ENCODE peak calls at places on chromosomes 5 and 9, in ten cellular contexts. Z is transverse colon, H is stomach, G is prostate gland, F is sigmoid colon, D is endothelial cell of umbilical vein, X is esophagus muscularis mucosa, L is Panc1, M is SK-N-SH, A is H1. T is an unnamed sample.

GRCh38 chr5:143164557-143164956 is 238.9 kb downstream of the NR3C1 start:
- DNase-seq in A (no peak), Z (no peak), H (no peak), D (no peak), G (no peak), M (no peak), L (no peak), F (no peak), X (no peak), T (no peak)

GRCh38 chr5:11050596-11051304 is 289.7 kb upstream of the DAP start:
- DNase-seq in M (no peak), H (no peak), L (no peak), F (no peak), D (no peak), X (peak; percentile 77), A (no peak), G (no peak), Z (no peak), T (no peak)

GRCh38 chr5:89095341-89095740 is 212.4 kb upstream of the MEF2C start:
- DNase-seq in A (no peak), D (no peak), L (no peak), G (no peak), F (no peak), X (no peak), H (no peak), Z (no peak), M (no peak), T (no peak)

GRCh38 chr5:163489055-163489744 is 16.2 kb upstream of the MAT2B start:
- DNase-seq in Z (no peak), G (no peak), H (no peak), D (no peak), A (peak; percentile 63), M (no peak), L (no peak), X (no peak), F (no peak), T (no peak)

GRCh38 chr5:100595152-100595811 is 60.1 kb downstream of the FAM174A start:
- DNase-seq in Z (peak; percentile 12), A (no peak), X (no peak), H (peak; percentile 32), F (no peak), L (peak; percentile 72), M (peak; percentile 1), D (peak; percentile 96), G (no peak), T (no peak)

GRCh38 chr5:142697846-142698245 is 12.0 kb upstream of the FGF1 start:
- DNase-seq in D (no peak), Z (no peak), A (no peak), L (no peak), G (no peak), H (no peak), F (peak; percentile 81), X (no peak), M (no peak), T (no peak)

GRCh38 chr5:76402251-76402879 is 720 bp upstream of the IQGAP2 start:
- DNase-seq in F (no peak), A (no peak), M (peak; percentile 64), G (peak; percentile 28), H (peak; percentile 64), X (no peak), D (peak; percentile 13), L (no peak), Z (peak; percentile 69), T (peak; percentile 88)

GRCh38 chr5:181245427-181246275 is 1.9 kb upstream of the RACK1 start:
- DNase-seq in D (no peak), G (no peak), X (no peak), Z (peak; percentile 31), H (no peak), L (no peak), A (peak; percentile 71), M (peak; percentile 33), F (no peak), T (peak; percentile 81)

GRCh38 chr5:78930742-78931141 is 54.4 kb downstream of the ARSB start:
- DNase-seq in G (no peak), A (no peak), F (no peak), M (no peak), Z (no peak), L (no peak), D (no peak), X (no peak), H (no peak), T (no peak)

GRCh38 chr5:173331287-173331686 is 3.1 kb upstream of the STC2 start:
- DNase-seq in M (no peak), H (no peak), G (no peak), X (no peak), L (no peak), Z (no peak), D (no peak), F (no peak), A (no peak), T (no peak)

GRCh38 chr5:14447958-14448881 is 133.4 kb upstream of the OTULINL start:
- DNase-seq in H (no peak), M (peak; percentile 65), G (no peak), A (no peak), X (no peak), F (no peak), Z (no peak), L (no peak), D (peak; percentile 48), T (no peak)

GRCh38 chr9:124562328-124562727 is 55.1 kb upstream of the NR5A1 start:
- DNase-seq in F (no peak), G (no peak), D (no peak), X (no peak), A (no peak), H (peak; percentile 35), Z (no peak), M (no peak), L (no peak), T (no peak)

GRCh38 chr5:132459983-132460834 is 30.4 kb downstream of the IRF1 start:
- DNase-seq in G (no peak), H (peak; percentile 64), M (no peak), D (no peak), X (no peak), A (no peak), L (no peak), Z (peak; percentile 23), F (peak; percentile 60), T (peak; percentile 87)

GRCh38 chr5:96410013-96410412 is 23.0 kb downstream of the PCSK1 start:
- DNase-seq in H (no peak), X (no peak), A (no peak), Z (no peak), G (no peak), F (no peak), D (no peak), L (no peak), M (no peak), T (no peak)

GRCh38 chr5:114223866-114224265 is 138.0 kb upstream of the KCNN2 start:
- DNase-seq in L (no peak), G (no peak), Z (no peak), A (no peak), X (no peak), D (peak; percentile 53), M (peak; percentile 9), F (no peak), H (no peak), T (no peak)

GRCh38 chr5:142845954-142846398 is 75.8 kb downstream of the ARHGAP26 start:
- DNase-seq in D (no peak), G (no peak), H (peak; percentile 38), F (no peak), X (no peak), L (no peak), A (no peak), Z (no peak), M (no peak), T (no peak)

GRCh38 chr5:133930061-133930823 is 38.2 kb downstream of the C5orf15 start:
- DNase-seq in X (no peak), L (no peak), Z (peak; percentile 31), D (no peak), F (no peak), G (no peak), H (no peak), M (no peak), A (no peak), T (no peak)

GRCh38 chr9:79684711-79685575 is 113.2 kb downstream of the TLE4 start:
- DNase-seq in H (no peak), F (no peak), L (no peak), A (no peak), M (no peak), G (no peak), Z (no peak), X (peak; percentile 34), D (no peak), T (no peak)

DNA sequence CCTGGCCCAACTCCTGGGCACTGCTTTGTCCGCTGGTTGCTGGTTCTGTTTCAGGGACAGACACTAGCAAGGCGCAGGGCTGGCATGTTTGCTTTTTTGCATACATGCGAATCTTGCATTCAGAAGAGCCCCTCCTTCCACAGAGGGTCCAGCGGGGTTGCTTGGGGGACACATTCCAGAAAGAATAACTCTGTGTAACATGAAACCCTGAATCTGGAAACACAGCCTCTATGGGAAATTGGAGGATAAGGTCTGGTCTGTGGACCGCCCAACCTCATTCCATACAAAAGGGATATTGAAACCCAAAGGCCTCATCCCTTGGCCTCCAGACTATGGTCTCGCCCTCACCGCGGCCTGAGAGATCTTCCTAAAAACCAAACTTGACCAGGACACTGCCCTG is 9.0 kb upstream of the LMX1B start:
- DNase-seq in Z (no peak), F (no peak), G (no peak), A (no peak), M (no peak), X (no peak), H (no peak), D (no peak), L (no peak), T (no peak)
- TF ChIP-seq POLR2AphosphoS5 in Z (no peak), F (no peak), G (no peak), A (no peak), M (no peak), X (no peak), H (no peak), D (no peak), L (no peak), T (no peak)

DNA sequence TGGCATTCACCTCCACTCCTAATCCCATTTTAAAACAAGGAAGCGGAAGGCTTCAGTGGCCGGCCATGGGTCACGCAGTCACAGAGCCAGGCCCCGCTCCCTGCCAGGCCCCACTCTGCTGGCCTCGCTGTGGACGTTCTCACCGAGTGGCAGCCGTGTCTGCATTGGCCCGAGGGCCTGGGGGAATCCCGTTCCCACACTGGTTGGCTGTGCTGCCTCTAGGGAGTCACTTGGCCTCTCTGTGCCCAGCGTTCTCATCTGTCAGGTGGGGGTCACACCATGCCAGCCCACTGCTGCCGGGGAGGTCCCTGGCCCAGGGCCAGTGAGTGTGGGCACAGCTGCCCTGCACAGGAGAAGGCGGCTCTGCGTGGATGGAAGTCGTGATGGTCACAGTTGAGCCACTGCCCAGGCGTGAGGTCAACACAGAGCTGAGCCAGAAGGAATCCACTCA is 13.4 kb upstream of the SLC9A3 start:
- DNase-seq in H (no peak), Z (no peak), M (no peak), F (no peak), X (no peak), L (no peak), D (no peak), A (no peak), G (no peak), T (peak; percentile 72)
- H3K27me3 ChIP-seq in H (peaks cover 96% of the 10 kb centered on the region), Z (peaks cover 78% of the 10 kb centered on the region), M (no peaks in the 10 kb centered on the region), F (peaks cover 42% of the 10 kb centered on the region), X (no peaks in the 10 kb centered on the region), L (no peaks in the 10 kb centered on the region), D (no peaks in the 10 kb centered on the region), A (peaks cover 2% of the 10 kb centered on the region), G (peaks cover 24% of the 10 kb centered on the region), T (peaks cover 88% of the 10 kb centered on the region)

GRCh38 chr5:91703128-91703527 is 320.0 kb upstream of the ARRDC3 start:
- DNase-seq in Z (no peak), H (no peak), X (no peak), D (no peak), F (no peak), M (no peak), A (no peak), L (no peak), G (no peak), T (no peak)
- TF ChIP-seq POLR2AphosphoS5 in Z (no peak), H (no peak), X (no peak), D (no peak), F (no peak), M (no peak), A (no peak), L (no peak), G (no peak), T (no peak)

GRCh38 chr5:38263983-38264382 is 5.6 kb downstream of the EGFLAM start:
- DNase-seq in M (no peak), D (no peak), Z (no peak), L (no peak), H (no peak), G (no peak), X (no peak), F (no peak), A (no peak), T (no peak)
- H3K27me3 ChIP-seq in M (peaks cover 28% of the 10 kb centered on the region), D (peaks cover 28% of the 10 kb centered on the region), Z (peaks cover 32% of the 10 kb centered on the region), L (peaks cover 39% of the 10 kb centered on the region), H (peaks cover 56% of the 10 kb centered on the region), G (no peaks in the 10 kb centered on the region), X (peaks cover 2% of the 10 kb centered on the region), F (peaks cover 2% of the 10 kb centered on the region), A (peaks cover 23% of the 10 kb centered on the region), T (peaks cover 6% of the 10 kb centered on the region)

T was measured in spleen.